ENCODE peak calls at places on chromosomes 6 and 20, in four cellular contexts. H is GM23248, R is left ventricle myocardium inferior, J is T-helper 2 cell. O is an unnamed sample.

GRCh38 chr6:160293844-160294243 is 35.2 kb upstream of the SLC22A2 start:
- DNase-seq in J (no peak), H (no peak), R (no peak), O (no peak)

GRCh38 chr20:8082025-8082424 is 50.0 kb upstream of the PLCB1 start:
- DNase-seq in J (no peak), H (peak), R (no peak), O (no peak)

GRCh38 chr20:24765316-24766142 is 183.5 kb upstream of the CST7 start:
- DNase-seq in R (no peak), J (no peak), H (no peak), O (no peak)

GRCh38 chr20:49567421-49568256 is at the start of gene PTGIS:
- DNase-seq in H (peak), J (no peak), R (no peak), O (no peak)

GRCh38 chr6:129402244-129402643 is 307.7 kb downstream of the ARHGAP18 start:
- DNase-seq in J (no peak), H (peak), R (no peak), O (no peak)

GRCh38 chr20:25139061-25139705 is 56.3 kb upstream of the ENTPD6 start:
- DNase-seq in J (no peak), H (no peak), R (no peak), O (no peak)

GRCh38 chr6:113755449-113756289 is 101.5 kb upstream of the MARCKS start:
- DNase-seq in J (no peak), H (no peak), R (no peak), O (no peak)

GRCh38 chr6:35275861-35276260 is 16.3 kb downstream of the ZNF76 start:
- DNase-seq in J (no peak), H (no peak), R (no peak), O (no peak)

GRCh38 chr6:218153-219018 is 73.9 kb upstream of the DUSP22 start:
- DNase-seq in H (no peak), J (no peak), R (no peak), O (no peak)

GRCh38 chr6:157849288-157850017 is 26.4 kb downstream of the SNX9 start:
- DNase-seq in R (no peak), H (no peak), J (no peak), O (no peak)

GRCh38 chr20:62507323-62507722 is 31.5 kb upstream of the GATA5 start:
- DNase-seq in J (no peak), H (no peak), R (no peak), O (no peak)

GRCh38 chr6:108946695-108947094 is 98.5 kb downstream of the ARMC2 start:
- DNase-seq in R (no peak), H (peak), J (no peak), O (no peak)

GRCh38 chr6:13342414-13343019 is 14.2 kb upstream of the TBC1D7 start:
- DNase-seq in H (no peak), J (no peak), R (no peak), O (no peak)

GRCh38 chr6:15389759-15390723 is 144.2 kb downstream of the JARID2 start:
- DNase-seq in J (no peak), R (no peak), H (peak), O (peak)

GRCh38 chr6:126066068-126067048 is 80.0 kb downstream of the TRMT11 start:
- DNase-seq in H (no peak), J (no peak), R (no peak), O (no peak)

GRCh38 chr6:168616807-168617756 is 176.1 kb downstream of the SMOC2 start:
- DNase-seq in R (no peak), J (no peak), H (no peak), O (no peak)

GRCh38 chr6:127914240-127914639 is 13.4 kb upstream of the THEMIS start:
- DNase-seq in H (peak), R (no peak), J (no peak), O (no peak)

GRCh38 chr20:23928788-23929187 is 49.2 kb upstream of the CST5 start:
- DNase-seq in J (no peak), R (no peak), H (no peak), O (no peak)

GRCh38 chr20:59835448-59836395 is 97.7 kb downstream of the SYCP2 start:
- DNase-seq in H (peak), J (no peak), R (peak), O (no peak)

GRCh38 chr20:8571660-8572059 is 439.6 kb downstream of the PLCB1 start:
- DNase-seq in J (no peak), H (no peak), R (no peak), O (no peak)

GRCh38 chr6:111242452-111242851 is 155.1 kb downstream of the SLC16A10 start:
- DNase-seq in J (no peak), H (no peak), R (no peak), O (no peak)

GRCh38 chr6:75306074-75306473 is 21.5 kb upstream of the TMEM30A start:
- DNase-seq in R (no peak), H (no peak), J (no peak), O (no peak)

GRCh38 chr6:145929037-145929633 is 35.0 kb downstream of the SHPRH start:
- DNase-seq in R (no peak), H (peak), J (no peak), O (peak)

GRCh38 chr6:102039450-102039849 is 645.9 kb downstream of the GRIK2 start:
- DNase-seq in H (no peak), R (no peak), J (no peak), O (no peak)

GRCh38 chr6:140879861-140880260 is 1252.9 kb upstream of the GJE1 start:
- DNase-seq in H (peak), J (no peak), R (no peak), O (no peak)

GRCh38 chr6:38806271-38806670 is 91.2 kb downstream of the DNAH8 start:
- DNase-seq in H (no peak), R (no peak), J (no peak), O (no peak)

GRCh38 chr20:16930656-16931055 is 182.5 kb downstream of the OTOR start:
- DNase-seq in R (no peak), J (no peak), H (no peak), O (no peak)

GRCh38 chr6:130190701-130191375 is 31.9 kb downstream of the SAMD3 start:
- DNase-seq in J (no peak), H (no peak), R (no peak), O (no peak)

GRCh38 chr6:168967556-168967955 is 286.1 kb downstream of the THBS2 start:
- DNase-seq in H (no peak), J (no peak), R (no peak), O (no peak)

GRCh38 chr20:6057704-6058103 is 3.8 kb upstream of the LRRN4 start:
- DNase-seq in H (no peak), R (no peak), J (no peak), O (no peak)

GRCh38 chr6:44041461-44042260 is 85.6 kb downstream of the MRPL14 start:
- DNase-seq in R (no peak), H (peak), J (no peak), O (peak)

GRCh38 chr6:14406616-14407343 is 289.2 kb downstream of the CD83 start:
- DNase-seq in H (no peak), R (no peak), J (no peak), O (no peak)

GRCh38 chr20:1888796-1889463 is 6.3 kb upstream of the SIRPA start:
- DNase-seq in R (no peak), H (peak), J (no peak), O (no peak)

GRCh38 chr20:13212750-13213149 is 8.3 kb upstream of the ISM1 start:
- DNase-seq in R (no peak), H (peak), J (no peak), O (no peak)

GRCh38 chr6:26401389-26401986 is 587 bp upstream of the BTN3A1 start:
- DNase-seq in H (no peak), R (no peak), J (no peak), O (no peak)

GRCh38 chr6:149088361-149088760 is 229.2 kb upstream of the TAB2 start:
- DNase-seq in H (no peak), J (no peak), R (no peak), O (no peak)

GRCh38 chr6:158016571-158017383 is 35.1 kb downstream of the SYNJ2 start:
- DNase-seq in H (peak), J (no peak), R (peak), O (no peak)